ENCODE peak calls at places on chromosomes 4 and X, in six cellular contexts. H, V, Y, I, O and R are unnamed samples.
A peak's percentile ranks its signal among the peaks of the same experiment; 100 is the strongest.

GRCh38 chr4:140154572-140154891 is 548 bp upstream of the MAML3 start:
- DNase-seq in H (no peak), V (peak; percentile 54), Y (no peak), I (no peak), O (no peak), R (no peak)

GRCh38 chrX:109632906-109633504 is 8.0 kb upstream of the KCNE5 start:
- DNase-seq in H (peak; percentile 21), V (no peak), Y (no peak), I (peak; percentile 19), O (no peak), R (no peak)

GRCh38 chr4:112910109-112910736 is 139.2 kb upstream of the ANK2 start:
- DNase-seq in H (peak; percentile 41), V (no peak), Y (peak; percentile 27), I (no peak), O (no peak), R (no peak)

GRCh38 chr4:53919605-53920004 is 144.8 kb downstream of the CHIC2 start:
- DNase-seq in H (no peak), V (no peak), Y (no peak), I (no peak), O (no peak), R (no peak)

GRCh38 chr4:55554453-55555030 is 7.8 kb upstream of the CLOCK start:
- DNase-seq in H (peak; percentile 52), V (no peak), Y (no peak), I (peak; percentile 34), O (no peak), R (peak; percentile 36)

GRCh38 chrX:125319646-125320521 is at the start of gene TEX13C:
- DNase-seq in H (no peak), V (no peak), Y (no peak), I (no peak), O (no peak), R (no peak)

GRCh38 chr4:101678180-101678579 is 112.3 kb upstream of the BANK1 start:
- DNase-seq in H (peak; percentile 23), V (no peak), Y (no peak), I (no peak), O (no peak), R (no peak)

GRCh38 chr4:25536577-25537325 is 118.9 kb upstream of the SLC34A2 start:
- DNase-seq in H (no peak), V (no peak), Y (no peak), I (no peak), O (no peak), R (no peak)

GRCh38 chr4:88104902-88105610 is 53.4 kb downstream of the ABCG2 start:
- DNase-seq in H (peak; percentile 89), V (peak; percentile 1), Y (peak; percentile 40), I (peak; percentile 36), O (no peak), R (no peak)

GRCh38 chr4:151641167-151641566 is 119.6 kb downstream of the GATB start:
- DNase-seq in H (peak; percentile 44), V (no peak), Y (no peak), I (peak; percentile 20), O (no peak), R (no peak)

GRCh38 chr4:7187297-7187592 is 5.1 kb upstream of the SORCS2 start:
- DNase-seq in H (no peak), V (no peak), Y (no peak), I (no peak), O (no peak), R (no peak)

GRCh38 chr4:180521181-180521580 is 1722.0 kb upstream of the TENM3 start:
- DNase-seq in H (no peak), V (no peak), Y (no peak), I (peak; percentile 13), O (no peak), R (no peak)

GRCh38 chr4:23373269-23373668 is 516.6 kb downstream of the PPARGC1A start:
- DNase-seq in H (no peak), V (peak; percentile 45), Y (no peak), I (peak; percentile 51), O (no peak), R (no peak)

GRCh38 chr4:8110071-8110986 is 48.3 kb downstream of the ABLIM2 start:
- DNase-seq in H (no peak), V (no peak), Y (no peak), I (peak; percentile 69), O (no peak), R (no peak)

GRCh38 chr4:79232555-79232954 is 93.3 kb downstream of the NAA11 start:
- DNase-seq in H (no peak), V (no peak), Y (no peak), I (no peak), O (no peak), R (no peak)

GRCh38 chr4:53777244-53777984 is 186.1 kb upstream of the LNX1 start:
- DNase-seq in H (peak; percentile 63), V (no peak), Y (no peak), I (peak; percentile 43), O (no peak), R (no peak)

GRCh38 chrX:129039176-129039575 is 484.1 kb downstream of the SMARCA1 start:
- DNase-seq in H (no peak), V (no peak), Y (peak; percentile 5), I (no peak), O (no peak), R (no peak)

GRCh38 chrX:57083143-57083542 is 38.2 kb downstream of the SPIN2B start:
- DNase-seq in H (no peak), V (no peak), Y (no peak), I (no peak), O (no peak), R (no peak)

GRCh38 chr4:132918083-132918482 is 231.0 kb upstream of the PCDH10 start:
- DNase-seq in H (no peak), V (no peak), Y (no peak), I (no peak), O (no peak), R (no peak)

GRCh38 chr4:73606465-73606974 is 13.7 kb downstream of the RASSF6 start:
- DNase-seq in H (no peak), V (peak; percentile 98), Y (peak; percentile 65), I (no peak), O (no peak), R (no peak)

GRCh38 chr4:17489721-17490120 is 22.2 kb downstream of the QDPR start:
- DNase-seq in H (no peak), V (no peak), Y (no peak), I (no peak), O (no peak), R (no peak)

GRCh38 chr4:145451895-145452294 is 29.8 kb upstream of the SMAD1 start:
- DNase-seq in H (no peak), V (no peak), Y (no peak), I (no peak), O (no peak), R (no peak)

GRCh38 chr4:124333466-124333865 is 379.1 kb downstream of the ANKRD50 start:
- DNase-seq in H (no peak), V (no peak), Y (no peak), I (no peak), O (no peak), R (no peak)

GRCh38 chr4:74934822-74935326 is 2.0 kb downstream of the PARM1 start:
- DNase-seq in H (no peak), V (no peak), Y (no peak), I (no peak), O (no peak), R (no peak)

GRCh38 chr4:178632415-178632814 is 1190.2 kb upstream of the AGA start:
- DNase-seq in H (no peak), V (no peak), Y (no peak), I (no peak), O (no peak), R (no peak)